ENCODE peak calls at places on chromosomes 1 and 21, in ten cellular contexts. One of them, this sample, is unnamed. For H3K4me1, the result is how much of the 10 kb centered on the place peaks cover.

GRCh38 chr1:233480198-233480597 is 133.7 kb upstream of the KCNK1 start:
- DNase-seq in thyroid gland: no peak
- DNase-seq in transverse colon: no peak
- DNase-seq in OCI-LY7: no peak
- DNase-seq in GM23248: no peak
- DNase-seq in endothelial cell of umbilical vein: no peak
- DNase-seq in IMR-90: no peak
- DNase-seq in tibial artery: no peak
- DNase-seq in fibroblast of lung: no peak
- DNase-seq in tibial nerve: no peak
- DNase-seq in this sample: no peak

GRCh38 chr1:205920861-205921558 is 22.2 kb downstream of the SLC26A9 start:
- DNase-seq in thyroid gland: no peak
- DNase-seq in transverse colon: no peak
- DNase-seq in OCI-LY7: no peak
- DNase-seq in GM23248: no peak
- DNase-seq in endothelial cell of umbilical vein: no peak
- DNase-seq in IMR-90: no peak
- DNase-seq in tibial artery: no peak
- DNase-seq in fibroblast of lung: no peak
- DNase-seq in tibial nerve: no peak
- DNase-seq in this sample: no peak

GRCh38 chr1:155827450-155827849 is 29.6 kb downstream of the GON4L start:
- DNase-seq in thyroid gland: no peak
- DNase-seq in transverse colon: no peak
- DNase-seq in OCI-LY7: no peak
- DNase-seq in GM23248: no peak
- DNase-seq in endothelial cell of umbilical vein: no peak
- DNase-seq in IMR-90: no peak
- DNase-seq in tibial artery: no peak
- DNase-seq in fibroblast of lung: no peak
- DNase-seq in tibial nerve: no peak
- DNase-seq in this sample: no peak

GRCh38 chr1:29209173-29209572 is 21.6 kb downstream of the MECR start:
- DNase-seq in thyroid gland: no peak
- DNase-seq in transverse colon: no peak
- DNase-seq in OCI-LY7: no peak
- DNase-seq in GM23248: peak
- DNase-seq in endothelial cell of umbilical vein: no peak
- DNase-seq in IMR-90: peak
- DNase-seq in tibial artery: no peak
- DNase-seq in fibroblast of lung: peak
- DNase-seq in tibial nerve: no peak
- DNase-seq in this sample: no peak

GRCh38 chr1:213883618-213884017 is 104.2 kb upstream of the PROX1 start:
- DNase-seq in thyroid gland: no peak
- DNase-seq in transverse colon: no peak
- DNase-seq in OCI-LY7: no peak
- DNase-seq in GM23248: no peak
- DNase-seq in endothelial cell of umbilical vein: no peak
- DNase-seq in IMR-90: no peak
- DNase-seq in tibial artery: no peak
- DNase-seq in fibroblast of lung: no peak
- DNase-seq in tibial nerve: no peak
- DNase-seq in this sample: no peak

GRCh38 chr21:26389971-26390641 is 183.0 kb downstream of the CYYR1 start:
- DNase-seq in thyroid gland: no peak
- DNase-seq in transverse colon: no peak
- DNase-seq in OCI-LY7: no peak
- DNase-seq in GM23248: peak
- DNase-seq in endothelial cell of umbilical vein: peak
- DNase-seq in IMR-90: peak
- DNase-seq in tibial artery: no peak
- DNase-seq in fibroblast of lung: peak
- DNase-seq in tibial nerve: no peak
- DNase-seq in this sample: no peak

GRCh38 chr1:236724049-236724448 is 37.8 kb downstream of the ACTN2 start:
- DNase-seq in thyroid gland: no peak
- DNase-seq in transverse colon: no peak
- DNase-seq in OCI-LY7: no peak
- DNase-seq in GM23248: no peak
- DNase-seq in endothelial cell of umbilical vein: no peak
- DNase-seq in IMR-90: no peak
- DNase-seq in tibial artery: no peak
- DNase-seq in fibroblast of lung: no peak
- DNase-seq in tibial nerve: no peak
- DNase-seq in this sample: no peak

GRCh38 chr1:98496246-98496995 is 165.1 kb upstream of the SNX7 start:
- DNase-seq in thyroid gland: no peak
- DNase-seq in transverse colon: no peak
- DNase-seq in OCI-LY7: no peak
- DNase-seq in GM23248: peak
- DNase-seq in endothelial cell of umbilical vein: no peak
- DNase-seq in IMR-90: peak
- DNase-seq in tibial artery: no peak
- DNase-seq in fibroblast of lung: peak
- DNase-seq in tibial nerve: no peak
- DNase-seq in this sample: no peak

GRCh38 chr1:13590486-13590885 is 6.9 kb downstream of the PDPN start:
- DNase-seq in thyroid gland: no peak
- DNase-seq in transverse colon: no peak
- DNase-seq in OCI-LY7: no peak
- DNase-seq in GM23248: no peak
- DNase-seq in endothelial cell of umbilical vein: no peak
- DNase-seq in IMR-90: no peak
- DNase-seq in tibial artery: no peak
- DNase-seq in fibroblast of lung: no peak
- DNase-seq in tibial nerve: no peak
- DNase-seq in this sample: no peak

GRCh38 chr1:79787631-79788030 is 781.1 kb upstream of the ADGRL4 start:
- DNase-seq in thyroid gland: no peak
- DNase-seq in transverse colon: no peak
- DNase-seq in OCI-LY7: no peak
- DNase-seq in GM23248: no peak
- DNase-seq in endothelial cell of umbilical vein: no peak
- DNase-seq in IMR-90: no peak
- DNase-seq in tibial artery: no peak
- DNase-seq in fibroblast of lung: no peak
- DNase-seq in tibial nerve: no peak
- DNase-seq in this sample: no peak

GRCh38 chr1:115409097-115409852 is 71.2 kb upstream of the NGF start:
- DNase-seq in thyroid gland: no peak
- DNase-seq in transverse colon: no peak
- DNase-seq in OCI-LY7: no peak
- DNase-seq in GM23248: no peak
- DNase-seq in endothelial cell of umbilical vein: no peak
- DNase-seq in IMR-90: no peak
- DNase-seq in tibial artery: no peak
- DNase-seq in fibroblast of lung: no peak
- DNase-seq in tibial nerve: no peak
- DNase-seq in this sample: no peak

GRCh38 chr21:46159390-46159789 is 4.0 kb upstream of the FTCD start:
- DNase-seq in thyroid gland: no peak
- DNase-seq in transverse colon: peak
- DNase-seq in OCI-LY7: no peak
- DNase-seq in GM23248: no peak
- DNase-seq in endothelial cell of umbilical vein: no peak
- DNase-seq in IMR-90: no peak
- DNase-seq in tibial artery: no peak
- DNase-seq in fibroblast of lung: no peak
- DNase-seq in tibial nerve: no peak
- DNase-seq in this sample: no peak

GRCh38 chr1:216688127-216688657 is 35.0 kb downstream of the ESRRG start:
- DNase-seq in thyroid gland: no peak
- DNase-seq in transverse colon: no peak
- DNase-seq in OCI-LY7: no peak
- DNase-seq in GM23248: no peak
- DNase-seq in endothelial cell of umbilical vein: no peak
- DNase-seq in IMR-90: no peak
- DNase-seq in tibial artery: no peak
- DNase-seq in fibroblast of lung: no peak
- DNase-seq in tibial nerve: no peak
- DNase-seq in this sample: no peak

GRCh38 chr1:56821462-56821797 is 2.2 kb upstream of the FYB2 start:
- DNase-seq in thyroid gland: no peak
- DNase-seq in transverse colon: no peak
- DNase-seq in OCI-LY7: no peak
- DNase-seq in GM23248: peak
- DNase-seq in endothelial cell of umbilical vein: peak
- DNase-seq in IMR-90: peak
- DNase-seq in tibial artery: no peak
- DNase-seq in fibroblast of lung: peak
- DNase-seq in tibial nerve: no peak
- DNase-seq in this sample: peak

GRCh38 chr1:215606564-215607168 is 39.6 kb downstream of the KCTD3 start:
- DNase-seq in thyroid gland: no peak
- DNase-seq in transverse colon: no peak
- DNase-seq in OCI-LY7: peak
- DNase-seq in GM23248: peak
- DNase-seq in endothelial cell of umbilical vein: no peak
- DNase-seq in IMR-90: peak
- DNase-seq in tibial artery: no peak
- DNase-seq in fibroblast of lung: no peak
- DNase-seq in tibial nerve: no peak
- DNase-seq in this sample: no peak

DNA sequence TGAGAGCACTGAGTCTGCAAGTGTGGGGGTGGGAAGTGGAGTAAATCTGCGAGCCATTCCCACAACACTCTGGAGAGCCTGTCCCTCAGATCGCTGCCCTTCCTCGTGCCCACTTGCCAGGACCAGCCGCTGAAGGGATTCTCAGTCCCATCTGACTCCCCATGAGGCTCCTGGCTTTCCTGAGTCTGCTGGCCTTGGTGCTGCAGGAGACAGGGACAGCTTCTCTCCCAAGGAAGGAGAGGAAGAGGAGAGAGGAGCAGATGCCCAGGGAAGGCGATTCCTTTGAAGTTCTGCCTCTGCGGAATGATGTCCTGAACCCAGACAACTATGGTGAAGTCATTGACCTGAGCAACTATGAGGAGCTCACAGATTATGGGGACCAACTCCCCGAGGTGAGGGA is 1.9 kb downstream of the OPTC start:
- DNase-seq in thyroid gland: no peak
- DNase-seq in transverse colon: no peak
- DNase-seq in OCI-LY7: no peak
- DNase-seq in GM23248: no peak
- DNase-seq in endothelial cell of umbilical vein: no peak
- DNase-seq in IMR-90: no peak
- DNase-seq in tibial artery: no peak
- DNase-seq in fibroblast of lung: no peak
- DNase-seq in tibial nerve: no peak
- DNase-seq in this sample: no peak
- H3K4me3 ChIP-seq in thyroid gland: no peak
- H3K4me3 ChIP-seq in transverse colon: no peak
- H3K4me3 ChIP-seq in OCI-LY7: no peak
- H3K4me3 ChIP-seq in GM23248: no peak
- H3K4me3 ChIP-seq in endothelial cell of umbilical vein: no peak
- H3K4me3 ChIP-seq in IMR-90: no peak
- H3K4me3 ChIP-seq in tibial artery: no peak
- H3K4me3 ChIP-seq in fibroblast of lung: no peak
- H3K4me3 ChIP-seq in tibial nerve: no peak
- H3K4me3 ChIP-seq in this sample: no peak

GRCh38 chr1:92475029-92475428 is 11.7 kb downstream of the GFI1 start:
- DNase-seq in thyroid gland: no peak
- DNase-seq in transverse colon: no peak
- DNase-seq in OCI-LY7: no peak
- DNase-seq in GM23248: no peak
- DNase-seq in endothelial cell of umbilical vein: no peak
- DNase-seq in IMR-90: no peak
- DNase-seq in tibial artery: no peak
- DNase-seq in fibroblast of lung: no peak
- DNase-seq in tibial nerve: no peak
- DNase-seq in this sample: no peak
- H3K4me1 ChIP-seq in thyroid gland: under half
- H3K4me1 ChIP-seq in transverse colon: under half
- H3K4me1 ChIP-seq in OCI-LY7: under half
- H3K4me1 ChIP-seq in GM23248: under half
- H3K4me1 ChIP-seq in endothelial cell of umbilical vein: under half
- H3K4me1 ChIP-seq in IMR-90: under half
- H3K4me1 ChIP-seq in tibial artery: under half
- H3K4me1 ChIP-seq in fibroblast of lung: under half
- H3K4me1 ChIP-seq in tibial nerve: under half
- H3K4me1 ChIP-seq in this sample: under half

GRCh38 chr21:37461494-37461893 is 94.9 kb downstream of the DYRK1A start:
- DNase-seq in thyroid gland: no peak
- DNase-seq in transverse colon: no peak
- DNase-seq in OCI-LY7: no peak
- DNase-seq in GM23248: peak
- DNase-seq in endothelial cell of umbilical vein: no peak
- DNase-seq in IMR-90: peak
- DNase-seq in tibial artery: no peak
- DNase-seq in fibroblast of lung: no peak
- DNase-seq in tibial nerve: no peak
- DNase-seq in this sample: no peak
- H3K27ac ChIP-seq in thyroid gland: no peak
- H3K27ac ChIP-seq in transverse colon: no peak
- H3K27ac ChIP-seq in OCI-LY7: peak
- H3K27ac ChIP-seq in GM23248: peak
- H3K27ac ChIP-seq in endothelial cell of umbilical vein: no peak
- H3K27ac ChIP-seq in IMR-90: no peak
- H3K27ac ChIP-seq in tibial artery: peak
- H3K27ac ChIP-seq in fibroblast of lung: no peak
- H3K27ac ChIP-seq in tibial nerve: no peak
- H3K27ac ChIP-seq in this sample: no peak

DNA sequence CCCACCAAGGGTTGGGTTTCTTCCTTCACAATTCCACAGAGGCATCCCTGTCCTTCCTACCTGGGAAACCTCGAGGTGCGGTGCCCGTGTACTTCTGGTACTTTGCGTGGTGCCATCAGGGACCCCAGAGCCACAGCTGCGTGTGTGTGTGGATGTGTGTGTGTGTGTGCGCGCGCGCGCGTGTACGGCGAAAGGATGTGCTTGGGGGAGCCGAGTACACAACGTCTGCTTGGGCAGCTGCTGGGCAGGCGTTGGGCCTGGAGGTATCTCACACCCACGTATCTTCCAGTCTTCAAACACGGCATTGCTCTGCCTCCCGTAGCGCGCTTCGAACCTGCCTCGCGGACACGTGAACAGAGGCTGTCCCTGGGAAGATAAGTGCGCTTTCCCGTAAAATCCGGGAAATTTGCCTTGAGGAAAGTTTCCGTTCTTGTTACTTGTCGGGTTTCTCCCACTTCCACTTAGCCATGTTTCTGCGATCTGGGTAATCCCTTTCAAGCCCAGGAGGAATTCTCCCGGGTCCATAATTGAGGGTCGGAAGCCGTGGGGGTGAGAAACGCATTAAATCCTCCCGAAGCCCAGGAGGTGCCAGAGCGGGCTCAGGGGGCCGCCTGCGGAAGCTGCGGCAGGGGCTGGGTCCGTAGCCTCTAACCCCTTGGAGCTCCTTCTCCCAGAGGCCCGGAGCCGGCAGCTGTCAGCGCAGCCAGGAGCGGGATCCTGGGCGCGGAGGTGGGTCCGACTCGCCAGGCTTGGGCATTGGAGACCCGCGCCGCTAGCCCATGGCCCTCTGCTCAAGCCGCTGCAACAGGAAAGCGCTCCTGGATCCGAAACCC is 2.1 kb upstream of the SIM2 start:
- DNase-seq in thyroid gland: no peak
- DNase-seq in transverse colon: no peak
- DNase-seq in OCI-LY7: no peak
- DNase-seq in GM23248: no peak
- DNase-seq in endothelial cell of umbilical vein: no peak
- DNase-seq in IMR-90: peak
- DNase-seq in tibial artery: no peak
- DNase-seq in fibroblast of lung: no peak
- DNase-seq in tibial nerve: no peak
- DNase-seq in this sample: no peak
- H3K4me3 ChIP-seq in thyroid gland: no peak
- H3K4me3 ChIP-seq in transverse colon: no peak
- H3K4me3 ChIP-seq in OCI-LY7: no peak
- H3K4me3 ChIP-seq in GM23248: no peak
- H3K4me3 ChIP-seq in endothelial cell of umbilical vein: no peak
- H3K4me3 ChIP-seq in IMR-90: no peak
- H3K4me3 ChIP-seq in tibial artery: no peak
- H3K4me3 ChIP-seq in fibroblast of lung: no peak
- H3K4me3 ChIP-seq in tibial nerve: no peak
- H3K4me3 ChIP-seq in this sample: no peak

This sample was measured in small intestine.